ENCODE peak calls at places on chromosomes 4 and X, in seven cellular contexts. Z is heart right ventricle; K is Calu3; E is ACHN; L is activated CD4-positive, alpha-beta T cell treated with anti-CD3 and anti-CD28 coated beads, Interleukin-2, amount 10 ng/mL, durations not matched to agents 7 days and 5 days; X is fibroblast of lung; T is left colon. C is an unnamed sample.

GRCh38 chrX:50638123-50638522 is 167.5 kb upstream of the DGKK start:
- DNase-seq in E (no peak), X (peak), K (no peak), L (no peak), Z (peak), T (no peak), C (no peak)

GRCh38 chrX:18448416-18448815 is 23.0 kb downstream of the CDKL5 start:
- DNase-seq in X (no peak), Z (no peak), E (no peak), K (no peak), L (no peak), T (no peak), C (no peak)

GRCh38 chr4:88291003-88291402 is 6.6 kb upstream of the PPM1K start:
- DNase-seq in K (no peak), Z (no peak), L (no peak), X (peak), E (no peak), T (no peak), C (no peak)

GRCh38 chrX:30488092-30488491 is 89.5 kb downstream of the TASL start:
- DNase-seq in T (no peak), E (peak), L (no peak), Z (no peak), K (peak), X (peak), C (no peak)

GRCh38 chrX:136273986-136274385 is 22.8 kb upstream of the MAP7D3 start:
- DNase-seq in Z (no peak), L (no peak), X (no peak), E (no peak), K (no peak), T (no peak), C (no peak)

GRCh38 chrX:131187234-131187633 is 101.9 kb downstream of the IGSF1 start:
- DNase-seq in T (no peak), L (no peak), K (no peak), E (no peak), X (no peak), Z (no peak), C (no peak)

GRCh38 chr4:16607693-16608092 is 290.8 kb downstream of the LDB2 start:
- DNase-seq in K (no peak), X (no peak), T (no peak), L (no peak), E (no peak), Z (no peak), C (no peak)

GRCh38 chr4:144948421-144948820 is 149.6 kb downstream of the ANAPC10 start:
- DNase-seq in E (no peak), K (no peak), X (no peak), T (no peak), L (no peak), Z (no peak), C (no peak)

GRCh38 chr4:25172964-25173917 is 13.0 kb upstream of the SEPSECS start:
- DNase-seq in E (peak), T (no peak), L (no peak), Z (no peak), X (peak), K (peak), C (no peak)

GRCh38 chr4:127155121-127155520 is 477.6 kb upstream of the INTU start:
- DNase-seq in E (no peak), T (no peak), Z (no peak), K (no peak), X (no peak), L (no peak), C (no peak)